ENCODE peak calls at places on chromosomes 4 and X, in six cellular contexts. A, W, L, Q, U and Y are unnamed samples.

GRCh38 chr4:82680834-82681233 is 117.8 kb downstream of the SCD5 start:
- DNase-seq in W (no peak), U (no peak), Q (no peak), A (no peak), L (no peak), Y (no peak)

GRCh38 chr4:71389149-71389840 is 50.5 kb downstream of the SLC4A4 start:
- DNase-seq in L (no peak), W (no peak), U (no peak), Q (no peak), A (no peak), Y (no peak)

GRCh38 chr4:155604718-155605601 is 61.7 kb upstream of the GUCY1A1 start:
- DNase-seq in A (no peak), W (no peak), Q (no peak), U (no peak), L (no peak), Y (no peak)

GRCh38 chr4:157687971-157688370 is 467.4 kb downstream of the GRIA2 start:
- DNase-seq in Q (no peak), W (no peak), L (no peak), A (no peak), U (no peak), Y (no peak)

GRCh38 chrX:136059350-136059749 is 74.1 kb downstream of the SLC9A6 start:
- DNase-seq in L (no peak), Q (no peak), U (no peak), A (no peak), W (no peak), Y (no peak)

GRCh38 chr4:152309418-152309817 is 226.5 kb downstream of the FBXW7 start:
- DNase-seq in A (no peak), U (no peak), L (no peak), W (no peak), Q (no peak), Y (no peak)

GRCh38 chr4:129239088-129239487 is 143.1 kb downstream of the C4orf33 start:
- DNase-seq in U (no peak), Q (no peak), L (no peak), A (no peak), W (no peak), Y (no peak)

GRCh38 chrX:120549483-120550452 is 11.0 kb downstream of the CUL4B start:
- DNase-seq in U (no peak), W (peak), L (peak), Q (no peak), A (peak), Y (no peak)

GRCh38 chrX:46791927-46792825 is 33.3 kb upstream of the SLC9A7 start:
- DNase-seq in W (peak), A (peak), U (no peak), L (peak), Q (peak), Y (peak)

GRCh38 chr4:57074753-57075152 is 35.4 kb downstream of the IGFBP7 start:
- DNase-seq in U (no peak), W (no peak), A (no peak), L (no peak), Q (no peak), Y (no peak)

GRCh38 chr4:74262522-74262921 is 45.7 kb upstream of the EPGN start:
- DNase-seq in Q (no peak), W (no peak), L (no peak), U (no peak), A (no peak), Y (no peak)

GRCh38 chr4:185143596-185143969 is 517 bp downstream of the SLC25A4 start:
- DNase-seq in Q (no peak), A (peak), U (no peak), W (no peak), L (no peak), Y (peak)

GRCh38 chr4:39637572-39638357 is 900 bp downstream of the SMIM14 start:
- DNase-seq in L (peak), W (peak), A (peak), Q (no peak), U (peak), Y (no peak)

GRCh38 chrX:96688789-96689188 is 4.1 kb downstream of the DIAPH2 start:
- DNase-seq in W (no peak), Q (no peak), A (no peak), U (no peak), L (no peak), Y (no peak)

GRCh38 chr4:155960522-155960921 is 6.9 kb upstream of the CTSO start:
- DNase-seq in L (no peak), Q (no peak), W (no peak), U (no peak), A (no peak), Y (no peak)

GRCh38 chrX:153600032-153600373 is 1.1 kb upstream of the CCNQ start:
- DNase-seq in W (no peak), A (no peak), U (no peak), L (peak), Q (no peak), Y (no peak)
- TF ChIP-seq JUND in W (no peak), A (no peak), U (no peak), L (no peak), Q (no peak), Y (no peak)

DNA sequence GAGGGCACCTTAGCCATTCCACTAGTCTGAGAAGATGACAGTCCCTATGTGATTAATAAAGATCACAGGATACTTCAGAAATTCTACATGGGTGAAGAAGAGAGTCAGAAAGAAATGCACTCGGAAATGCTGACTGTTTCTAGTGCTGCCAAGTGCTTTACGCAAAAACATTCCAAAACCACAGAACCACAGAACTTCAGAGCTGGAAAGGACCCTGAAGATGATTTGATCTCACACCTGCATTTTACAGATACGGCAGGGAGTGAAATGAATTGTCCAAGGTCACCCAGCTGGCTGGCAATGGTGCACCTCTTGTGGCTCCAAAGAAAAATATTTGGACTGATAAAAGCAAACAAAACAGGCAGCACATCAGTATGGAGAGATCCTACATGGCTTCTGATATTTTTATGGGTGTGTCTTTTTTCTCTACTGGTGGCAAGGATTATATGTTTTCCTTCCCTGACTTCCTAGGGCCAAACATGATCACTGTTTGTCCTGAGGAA is 115.9 kb downstream of the MAML3 start:
- DNase-seq in W (no peak), A (peak), L (no peak), U (no peak), Q (no peak), Y (no peak)
- TF ChIP-seq JUND in W (no peak), A (no peak), L (no peak), U (no peak), Q (no peak), Y (no peak)

DNA sequence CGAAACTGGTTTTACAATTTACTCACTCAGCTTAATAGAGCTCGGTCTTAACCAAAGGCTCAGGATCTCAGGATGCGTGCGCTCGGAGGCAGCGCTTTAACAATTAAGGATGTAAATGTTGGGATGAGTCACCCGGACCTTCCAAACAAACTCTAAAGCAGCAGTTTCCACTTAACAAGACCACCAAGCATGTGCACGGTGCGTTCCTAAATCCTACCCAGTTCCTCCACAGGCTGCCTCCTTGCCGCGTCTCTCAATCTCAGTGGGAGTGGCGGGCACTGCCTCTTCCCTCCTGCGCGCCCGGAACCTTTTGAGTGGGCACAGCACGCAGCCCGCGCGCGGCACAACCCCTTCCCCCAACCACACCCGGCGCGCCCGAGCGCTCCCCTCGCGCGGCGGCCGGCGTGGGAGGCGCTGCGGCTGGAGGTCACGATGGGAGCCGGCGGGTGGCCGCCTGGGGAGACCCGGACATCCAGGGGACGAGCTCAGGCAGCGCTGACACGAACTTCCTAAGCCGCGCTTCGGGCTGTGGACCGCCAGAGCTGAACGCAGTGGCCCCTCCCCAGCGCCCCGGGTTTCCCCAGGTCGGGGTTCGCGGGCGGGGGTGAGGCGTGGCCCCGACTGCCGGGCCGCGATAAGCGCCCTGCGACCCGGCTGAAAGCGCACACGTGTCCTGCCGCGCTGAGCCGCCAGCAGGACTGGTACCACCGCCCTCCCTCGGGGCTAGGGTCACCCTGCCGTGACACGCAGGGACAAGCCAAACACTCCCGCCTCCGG is at the start of gene ABCG2:
- DNase-seq in Q (no peak), W (no peak), A (peak), U (peak), L (peak), Y (no peak)
- TF ChIP-seq JUND in Q (no peak), W (no peak), A (no peak), U (peak), L (no peak), Y (no peak)

GRCh38 chr4:154277164-154277563 is 214.4 kb downstream of the DCHS2 start:
- DNase-seq in U (no peak), A (no peak), W (no peak), Q (no peak), L (no peak), Y (no peak)
- TF ChIP-seq JUND in U (peak), A (no peak), W (no peak), Q (no peak), L (no peak), Y (no peak)

GRCh38 chr4:953574-953915 is 19.8 kb downstream of the DGKQ start:
- DNase-seq in L (no peak), Q (no peak), A (no peak), W (no peak), U (no peak), Y (no peak)

GRCh38 chr4:955931-956381 is 17.4 kb downstream of the DGKQ start:
- DNase-seq in L (no peak), Q (no peak), U (no peak), A (no peak), W (no peak), Y (no peak)

GRCh38 chr4:956531-957230 is 16.7 kb downstream of the DGKQ start:
- DNase-seq in U (no peak), L (no peak), A (no peak), W (no peak), Q (no peak), Y (no peak)

GRCh38 chr4:954211-955020 is 19.0 kb downstream of the DGKQ start:
- DNase-seq in L (no peak), U (no peak), A (no peak), Q (no peak), W (no peak), Y (no peak)

GRCh38 chr4:955161-955921 is 18.0 kb downstream of the DGKQ start:
- DNase-seq in L (no peak), Q (no peak), A (no peak), U (no peak), W (no peak), Y (no peak)
- TF ChIP-seq JUND in L (no peak), Q (no peak), A (no peak), U (no peak), W (no peak), Y (no peak)

GRCh38 chr4:149836546-149836945 is 20.9 kb upstream of the IQCM start:
- DNase-seq in L (no peak), W (no peak), Q (no peak), A (no peak), U (no peak), Y (no peak)

GRCh38 chr4:149825336-149825735 is 9.7 kb upstream of the IQCM start:
- DNase-seq in W (no peak), L (no peak), U (no peak), Q (no peak), A (no peak), Y (no peak)

GRCh38 chr4:149831656-149832208 is 16.1 kb upstream of the IQCM start:
- DNase-seq in L (no peak), A (no peak), Q (no peak), W (no peak), U (no peak), Y (no peak)

GRCh38 chr4:149835280-149835679 is 19.6 kb upstream of the IQCM start:
- DNase-seq in L (no peak), W (peak), U (no peak), A (no peak), Q (no peak), Y (no peak)

DNA sequence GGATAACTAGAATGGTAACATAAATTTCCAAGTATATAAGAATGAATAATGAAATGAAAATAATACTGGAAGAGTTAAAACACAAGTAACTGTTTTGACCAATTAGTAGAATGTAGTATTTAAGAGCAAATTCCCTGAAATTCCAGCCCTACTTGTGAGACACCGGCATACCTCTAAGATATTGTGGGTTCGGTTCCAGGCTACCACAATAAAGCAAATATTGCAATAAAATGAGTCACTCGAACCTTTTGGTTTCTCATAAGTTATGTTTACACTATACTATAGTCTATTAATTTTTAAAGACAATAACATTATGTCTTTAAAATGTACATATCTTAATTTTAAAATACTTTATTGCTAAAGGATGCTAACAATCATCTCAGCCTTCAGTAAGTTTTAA is 15.2 kb upstream of the IQCM start:
- DNase-seq in A (no peak), W (no peak), U (no peak), Q (no peak), L (no peak), Y (no peak)
- TF ChIP-seq JUND in A (no peak), W (no peak), U (no peak), Q (no peak), L (no peak), Y (no peak)

DNA sequence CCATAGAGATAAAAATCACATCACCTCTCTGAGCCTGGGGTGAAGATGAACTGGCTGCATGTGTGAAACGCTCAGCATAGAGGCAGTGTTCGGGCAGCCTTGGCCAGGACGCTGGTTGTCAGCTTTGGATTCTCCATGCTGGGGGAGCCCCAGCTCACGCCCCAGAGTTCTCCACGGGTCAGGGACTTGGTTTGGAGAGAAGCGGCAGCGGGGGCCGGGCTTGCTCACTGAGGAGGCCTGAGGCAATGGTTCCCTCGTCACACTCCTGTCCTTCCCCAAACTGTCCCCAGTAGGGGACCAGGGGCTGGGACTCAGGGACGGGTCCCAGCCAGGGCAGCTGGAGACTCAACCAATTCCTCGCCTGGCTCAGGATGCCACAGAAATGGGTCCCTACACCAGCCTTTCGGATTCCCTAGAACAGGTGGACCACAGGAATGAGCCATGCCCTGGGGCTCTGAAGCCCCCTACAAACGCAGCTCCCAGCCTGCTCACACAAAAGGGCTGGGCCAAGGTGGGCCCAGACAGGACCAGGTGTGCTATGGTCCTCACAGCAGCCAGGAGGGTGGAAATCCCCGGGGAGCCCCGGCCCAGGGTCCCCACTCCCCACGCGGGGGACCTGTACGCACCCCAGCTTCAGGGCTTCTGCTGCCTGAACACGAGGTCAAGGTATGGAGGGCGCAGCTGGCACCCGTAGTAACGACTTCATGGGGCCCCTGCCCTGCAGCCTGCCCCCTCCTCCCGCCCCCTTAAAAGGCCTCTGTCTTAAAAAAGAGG is 1.4 kb downstream of the MXD4 start:
- DNase-seq in W (no peak), U (no peak), Q (no peak), A (no peak), L (no peak), Y (no peak)
- TF ChIP-seq JUND in W (no peak), U (no peak), Q (no peak), A (no peak), L (no peak), Y (no peak)

DNA sequence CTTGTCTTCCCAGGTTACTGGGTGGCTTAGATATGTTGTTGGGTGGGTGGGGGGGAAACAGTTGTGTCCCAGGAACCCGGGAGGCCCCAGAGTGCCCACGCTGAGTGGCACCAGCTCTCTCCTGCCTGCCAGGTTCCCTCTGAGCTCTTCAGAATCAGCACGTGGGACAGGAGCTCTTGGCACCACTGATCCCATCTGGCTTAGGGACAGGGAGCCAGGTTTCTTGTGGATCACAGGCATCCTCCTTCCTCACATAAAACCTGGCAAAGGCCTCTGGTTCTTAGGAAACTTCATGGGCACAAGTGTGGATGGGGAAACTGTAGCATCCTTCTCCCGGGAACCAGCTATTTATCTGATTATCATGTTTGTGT is 3.4 kb downstream of the GPR78 start:
- DNase-seq in W (no peak), Q (no peak), L (no peak), A (no peak), U (no peak), Y (no peak)
- TF ChIP-seq JUND in W (no peak), Q (no peak), L (no peak), A (no peak), U (no peak), Y (no peak)

GRCh38 chr4:91837608-91838029 is 466.1 kb upstream of the GRID2 start:
- DNase-seq in A (no peak), Q (no peak), U (no peak), L (no peak), W (no peak), Y (no peak)

GRCh38 chr4:91838181-91838861 is 465.4 kb upstream of the GRID2 start:
- DNase-seq in Q (no peak), U (no peak), A (no peak), W (no peak), L (no peak), Y (no peak)

DNA sequence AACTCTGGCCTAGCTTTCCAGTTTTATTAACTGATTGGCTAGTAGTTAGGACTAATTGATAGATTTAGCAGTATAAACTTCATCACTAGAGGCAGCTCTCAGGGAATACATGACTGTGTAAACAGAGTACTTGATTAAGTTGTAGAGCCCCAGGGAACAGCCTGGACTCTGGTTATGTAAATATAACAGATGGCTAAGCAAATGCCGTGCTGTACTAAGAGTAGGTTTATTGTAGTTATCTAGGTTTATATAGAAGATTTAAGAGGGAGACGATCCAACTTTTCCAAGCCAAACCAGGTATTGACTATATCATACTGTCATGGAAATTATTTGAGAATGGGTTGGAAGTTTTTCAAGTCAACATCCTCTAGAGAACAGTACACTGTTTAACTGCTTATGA is 463.4 kb upstream of the GRID2 start:
- DNase-seq in L (no peak), Q (no peak), A (peak), U (no peak), W (no peak), Y (no peak)
- TF ChIP-seq JUND in L (no peak), Q (no peak), A (no peak), U (no peak), W (no peak), Y (no peak)

GRCh38 chr4:64582492-64582891 is 173.2 kb upstream of the TECRL start:
- DNase-seq in Q (no peak), A (no peak), U (no peak), W (no peak), L (no peak), Y (no peak)

GRCh38 chr4:64588507-64588906 is 179.3 kb upstream of the TECRL start:
- DNase-seq in Q (no peak), W (no peak), U (no peak), L (no peak), A (no peak), Y (no peak)

GRCh38 chr4:64584125-64584524 is 174.9 kb upstream of the TECRL start:
- DNase-seq in A (no peak), Q (no peak), L (no peak), W (no peak), U (no peak), Y (no peak)

GRCh38 chr4:64581422-64581821 is 172.2 kb upstream of the TECRL start:
- DNase-seq in W (no peak), A (no peak), L (no peak), U (no peak), Q (no peak), Y (no peak)

DNA sequence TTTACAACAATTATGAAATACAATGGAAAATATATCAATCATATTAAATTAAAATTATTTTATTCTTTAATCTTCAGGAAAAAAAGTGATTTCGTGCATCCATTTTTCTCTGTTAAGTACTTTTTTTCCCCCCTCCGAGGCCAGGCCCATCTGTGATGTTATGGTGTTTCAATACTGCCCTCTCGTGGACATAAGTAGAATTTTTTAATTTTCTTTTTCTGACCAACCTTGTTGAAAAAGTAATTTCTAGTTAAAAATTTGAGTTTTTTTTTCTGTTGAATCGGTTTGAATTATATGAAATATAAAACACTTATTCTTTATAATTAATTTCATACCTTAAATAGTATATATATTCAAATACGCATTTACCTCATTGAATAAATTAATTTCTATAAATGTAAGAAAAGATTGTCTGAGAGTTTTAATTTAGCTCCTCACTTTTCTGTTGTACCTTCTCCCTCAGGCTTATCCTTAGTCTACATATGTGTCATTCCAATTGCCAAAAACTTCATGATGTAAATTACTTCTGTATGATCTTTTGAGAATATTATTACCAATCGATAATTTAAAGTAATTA is 175.8 kb upstream of the TECRL start:
- DNase-seq in U (no peak), W (peak), Q (no peak), L (peak), A (peak), Y (no peak)
- TF ChIP-seq JUND in U (no peak), W (no peak), Q (no peak), L (no peak), A (no peak), Y (no peak)